ENCODE peak calls at places on chromosomes 11 and 22, in seven cellular contexts. One of them, this sample, is unnamed.
A peak's percentile ranks its signal among the peaks of the same experiment; 100 is the strongest.

GRCh38 chr11:64559351-64560138 is 31.5 kb upstream of the SLC22A12 start:
- DNase-seq in T1000: no peak
- DNase-seq in iris pigment epithelial cell: no peak
- DNase-seq in hypothalamus: no peak
- DNase-seq in colonic mucosa: no peak
- DNase-seq in nucleus accumbens: no peak
- DNase-seq in astrocyte of the hippocampus: no peak
- DNase-seq in this sample: no peak

GRCh38 chr11:77449060-77449521 is 24.8 kb downstream of the PAK1 start:
- DNase-seq in T1000: no peak
- DNase-seq in iris pigment epithelial cell: no peak
- DNase-seq in hypothalamus: no peak
- DNase-seq in colonic mucosa: no peak
- DNase-seq in nucleus accumbens: no peak
- DNase-seq in astrocyte of the hippocampus: no peak
- DNase-seq in this sample: no peak

GRCh38 chr11:119419246-119419645 is 3.7 kb downstream of the THY1 start:
- DNase-seq in T1000: no peak
- DNase-seq in iris pigment epithelial cell: no peak
- DNase-seq in hypothalamus: no peak
- DNase-seq in colonic mucosa: no peak
- DNase-seq in nucleus accumbens: no peak
- DNase-seq in astrocyte of the hippocampus: no peak
- DNase-seq in this sample: no peak

GRCh38 chr22:19419464-19420178 is 11.9 kb downstream of the HIRA start:
- DNase-seq in T1000: no peak
- DNase-seq in iris pigment epithelial cell: peak; percentile 11
- DNase-seq in hypothalamus: no peak
- DNase-seq in colonic mucosa: no peak
- DNase-seq in nucleus accumbens: no peak
- DNase-seq in astrocyte of the hippocampus: no peak
- DNase-seq in this sample: no peak

GRCh38 chr11:67486481-67487195 is 3.8 kb downstream of the AIP start:
- DNase-seq in T1000: no peak
- DNase-seq in iris pigment epithelial cell: no peak
- DNase-seq in hypothalamus: no peak
- DNase-seq in colonic mucosa: no peak
- DNase-seq in nucleus accumbens: no peak
- DNase-seq in astrocyte of the hippocampus: no peak
- DNase-seq in this sample: no peak

GRCh38 chr22:48632641-48633246 is 1194.9 kb downstream of the BRD1 start:
- DNase-seq in T1000: no peak
- DNase-seq in iris pigment epithelial cell: no peak
- DNase-seq in hypothalamus: no peak
- DNase-seq in colonic mucosa: no peak
- DNase-seq in nucleus accumbens: no peak
- DNase-seq in astrocyte of the hippocampus: no peak
- DNase-seq in this sample: no peak

GRCh38 chr11:30395751-30396150 is 72.8 kb downstream of the ARL14EP start:
- DNase-seq in T1000: no peak
- DNase-seq in iris pigment epithelial cell: no peak
- DNase-seq in hypothalamus: no peak
- DNase-seq in colonic mucosa: no peak
- DNase-seq in nucleus accumbens: no peak
- DNase-seq in astrocyte of the hippocampus: no peak
- DNase-seq in this sample: no peak

GRCh38 chr22:39369186-39369585 is 19.4 kb downstream of the SYNGR1 start:
- DNase-seq in T1000: no peak
- DNase-seq in iris pigment epithelial cell: no peak
- DNase-seq in hypothalamus: no peak
- DNase-seq in colonic mucosa: no peak
- DNase-seq in nucleus accumbens: no peak
- DNase-seq in astrocyte of the hippocampus: no peak
- DNase-seq in this sample: no peak

GRCh38 chr11:44785856-44786606 is 59.3 kb downstream of the TSPAN18 start:
- DNase-seq in T1000: no peak
- DNase-seq in iris pigment epithelial cell: no peak
- DNase-seq in hypothalamus: no peak
- DNase-seq in colonic mucosa: no peak
- DNase-seq in nucleus accumbens: no peak
- DNase-seq in astrocyte of the hippocampus: no peak
- DNase-seq in this sample: no peak

GRCh38 chr11:113697798-113698407 is 8.2 kb downstream of the TMPRSS5 start:
- DNase-seq in T1000: no peak
- DNase-seq in iris pigment epithelial cell: no peak
- DNase-seq in hypothalamus: no peak
- DNase-seq in colonic mucosa: no peak
- DNase-seq in nucleus accumbens: no peak
- DNase-seq in astrocyte of the hippocampus: peak; percentile 42
- DNase-seq in this sample: no peak

GRCh38 chr11:96112192-96113099 is 188.5 kb upstream of the MTMR2 start:
- DNase-seq in T1000: no peak
- DNase-seq in iris pigment epithelial cell: peak; percentile 56
- DNase-seq in hypothalamus: no peak
- DNase-seq in colonic mucosa: no peak
- DNase-seq in nucleus accumbens: no peak
- DNase-seq in astrocyte of the hippocampus: no peak
- DNase-seq in this sample: no peak

GRCh38 chr22:37425800-37426531 is 1.3 kb downstream of the ELFN2 start:
- DNase-seq in T1000: no peak
- DNase-seq in iris pigment epithelial cell: peak; percentile 36
- DNase-seq in hypothalamus: no peak
- DNase-seq in colonic mucosa: no peak
- DNase-seq in nucleus accumbens: no peak
- DNase-seq in astrocyte of the hippocampus: peak; percentile 81
- DNase-seq in this sample: no peak

GRCh38 chr11:105968021-105968697 is 53.9 kb downstream of the MSANTD4 start:
- DNase-seq in T1000: no peak
- DNase-seq in iris pigment epithelial cell: peak; percentile 62
- DNase-seq in hypothalamus: no peak
- DNase-seq in colonic mucosa: no peak
- DNase-seq in nucleus accumbens: no peak
- DNase-seq in astrocyte of the hippocampus: peak; percentile 46
- DNase-seq in this sample: no peak

GRCh38 chr11:74037309-74037708 is 28.4 kb upstream of the UCP3 start:
- DNase-seq in T1000: no peak
- DNase-seq in iris pigment epithelial cell: peak; percentile 62
- DNase-seq in hypothalamus: no peak
- DNase-seq in colonic mucosa: no peak
- DNase-seq in nucleus accumbens: no peak
- DNase-seq in astrocyte of the hippocampus: peak; percentile 40
- DNase-seq in this sample: no peak

GRCh38 chr22:39232246-39232645 is 12.5 kb downstream of the PDGFB start:
- DNase-seq in T1000: no peak
- DNase-seq in iris pigment epithelial cell: no peak
- DNase-seq in hypothalamus: no peak
- DNase-seq in colonic mucosa: no peak
- DNase-seq in nucleus accumbens: no peak
- DNase-seq in astrocyte of the hippocampus: no peak
- DNase-seq in this sample: no peak

GRCh38 chr11:116970485-116971292 is 127.5 kb downstream of the SIK3 start:
- DNase-seq in T1000: no peak
- DNase-seq in iris pigment epithelial cell: peak; percentile 40
- DNase-seq in hypothalamus: no peak
- DNase-seq in colonic mucosa: peak; percentile 55
- DNase-seq in nucleus accumbens: no peak
- DNase-seq in astrocyte of the hippocampus: no peak
- DNase-seq in this sample: no peak

GRCh38 chr11:86559311-86559945 is 113.0 kb downstream of the ME3 start:
- DNase-seq in T1000: no peak
- DNase-seq in iris pigment epithelial cell: peak; percentile 76
- DNase-seq in hypothalamus: no peak
- DNase-seq in colonic mucosa: no peak
- DNase-seq in nucleus accumbens: no peak
- DNase-seq in astrocyte of the hippocampus: peak; percentile 74
- DNase-seq in this sample: no peak

GRCh38 chr22:45531441-45531840 is 28.8 kb downstream of the FBLN1 start:
- DNase-seq in T1000: no peak
- DNase-seq in iris pigment epithelial cell: no peak
- DNase-seq in hypothalamus: no peak
- DNase-seq in colonic mucosa: no peak
- DNase-seq in nucleus accumbens: no peak
- DNase-seq in astrocyte of the hippocampus: peak; percentile 60
- DNase-seq in this sample: no peak

GRCh38 chr11:3823762-3824506 is 15.6 kb downstream of the PGAP2 start:
- DNase-seq in T1000: no peak
- DNase-seq in iris pigment epithelial cell: no peak
- DNase-seq in hypothalamus: no peak
- DNase-seq in colonic mucosa: no peak
- DNase-seq in nucleus accumbens: no peak
- DNase-seq in astrocyte of the hippocampus: no peak
- DNase-seq in this sample: no peak

GRCh38 chr11:66713746-66714480 is 15.1 kb downstream of the SPTBN2 start:
- DNase-seq in T1000: no peak
- DNase-seq in iris pigment epithelial cell: no peak
- DNase-seq in hypothalamus: no peak
- DNase-seq in colonic mucosa: no peak
- DNase-seq in nucleus accumbens: no peak
- DNase-seq in astrocyte of the hippocampus: no peak
- DNase-seq in this sample: no peak

GRCh38 chr11:69126286-69126685 is 29.4 kb upstream of the SMIM38 start:
- DNase-seq in T1000: no peak
- DNase-seq in iris pigment epithelial cell: no peak
- DNase-seq in hypothalamus: no peak
- DNase-seq in colonic mucosa: no peak
- DNase-seq in nucleus accumbens: no peak
- DNase-seq in astrocyte of the hippocampus: no peak
- DNase-seq in this sample: no peak

GRCh38 chr11:115151010-115151409 is 353.2 kb downstream of the CADM1 start:
- DNase-seq in T1000: no peak
- DNase-seq in iris pigment epithelial cell: no peak
- DNase-seq in hypothalamus: no peak
- DNase-seq in colonic mucosa: no peak
- DNase-seq in nucleus accumbens: no peak
- DNase-seq in astrocyte of the hippocampus: no peak
- DNase-seq in this sample: no peak

GRCh38 chr11:63686912-63687311 is 5.6 kb downstream of the RTN3 start:
- DNase-seq in T1000: no peak
- DNase-seq in iris pigment epithelial cell: no peak
- DNase-seq in hypothalamus: no peak
- DNase-seq in colonic mucosa: no peak
- DNase-seq in nucleus accumbens: no peak
- DNase-seq in astrocyte of the hippocampus: no peak
- DNase-seq in this sample: no peak

GRCh38 chr22:33715221-33715620 is 205.1 kb downstream of the LARGE1 start:
- DNase-seq in T1000: no peak
- DNase-seq in iris pigment epithelial cell: no peak
- DNase-seq in hypothalamus: no peak
- DNase-seq in colonic mucosa: no peak
- DNase-seq in nucleus accumbens: no peak
- DNase-seq in astrocyte of the hippocampus: no peak
- DNase-seq in this sample: no peak

GRCh38 chr22:20738394-20739089 is 35.4 kb upstream of the SERPIND1 start:
- DNase-seq in T1000: no peak
- DNase-seq in iris pigment epithelial cell: no peak
- DNase-seq in hypothalamus: no peak
- DNase-seq in colonic mucosa: no peak
- DNase-seq in nucleus accumbens: no peak
- DNase-seq in astrocyte of the hippocampus: no peak
- DNase-seq in this sample: no peak

GRCh38 chr22:39994046-39994565 is 648 bp upstream of the FAM83F start:
- DNase-seq in T1000: no peak
- DNase-seq in iris pigment epithelial cell: no peak
- DNase-seq in hypothalamus: no peak
- DNase-seq in colonic mucosa: no peak
- DNase-seq in nucleus accumbens: no peak
- DNase-seq in astrocyte of the hippocampus: no peak
- DNase-seq in this sample: no peak

GRCh38 chr11:12771875-12772274 is 97.7 kb downstream of the TEAD1 start:
- DNase-seq in T1000: no peak
- DNase-seq in iris pigment epithelial cell: peak; percentile 82
- DNase-seq in hypothalamus: no peak
- DNase-seq in colonic mucosa: no peak
- DNase-seq in nucleus accumbens: no peak
- DNase-seq in astrocyte of the hippocampus: peak; percentile 23
- DNase-seq in this sample: no peak